ENCODE peak calls at places on chromosome 18, in four cellular contexts. W is fibroblast of lung, U is RWPE2, B is prostate gland. I is an unnamed sample.

GRCh38 chr18:36849288-36850011 is 20.5 kb downstream of the KIAA1328 start:
- DNase-seq in W (peak; percentile 15), U (no peak), B (no peak), I (no peak)

GRCh38 chr18:3610818-3611217 is 160.8 kb downstream of the TGIF1 start:
- DNase-seq in W (peak; percentile 70), U (no peak), B (no peak), I (no peak)

GRCh38 chr18:50902797-50903196 is 23.9 kb downstream of the ME2 start:
- DNase-seq in W (no peak), U (no peak), B (no peak), I (no peak)

GRCh38 chr18:50465211-50466153 is 90.6 kb downstream of the SKA1 start:
- DNase-seq in W (no peak), U (no peak), B (no peak), I (no peak)

GRCh38 chr18:54069729-54070128 is 154.7 kb downstream of the MBD2 start:
- DNase-seq in W (no peak), U (no peak), B (no peak), I (no peak)

GRCh38 chr18:51149605-51150429 is 47.7 kb downstream of the MEX3C start:
- DNase-seq in W (peak; percentile 2), U (no peak), B (no peak), I (no peak)

GRCh38 chr18:69865656-69866241 is 81.9 kb downstream of the CD226 start:
- DNase-seq in W (no peak), U (no peak), B (no peak), I (no peak)

GRCh38 chr18:3151379-3152264 is 68.1 kb downstream of the MYOM1 start:
- DNase-seq in W (peak; percentile 54), U (no peak), B (no peak), I (no peak)

GRCh38 chr18:6270791-6271216 is 143.9 kb downstream of the L3MBTL4 start:
- DNase-seq in W (no peak), U (no peak), B (no peak), I (no peak)

GRCh38 chr18:54712315-54712714 is 116.0 kb upstream of the RAB27B start:
- DNase-seq in W (peak; percentile 82), U (no peak), B (no peak), I (no peak)

GRCh38 chr18:63240541-63241316 is 78.8 kb downstream of the BCL2 start:
- DNase-seq in W (peak; percentile 21), U (no peak), B (no peak), I (no peak)

GRCh38 chr18:3261035-3261392 is 919 bp upstream of the MYL12B start:
- DNase-seq in W (no peak), U (no peak), B (no peak), I (no peak)

DNA sequence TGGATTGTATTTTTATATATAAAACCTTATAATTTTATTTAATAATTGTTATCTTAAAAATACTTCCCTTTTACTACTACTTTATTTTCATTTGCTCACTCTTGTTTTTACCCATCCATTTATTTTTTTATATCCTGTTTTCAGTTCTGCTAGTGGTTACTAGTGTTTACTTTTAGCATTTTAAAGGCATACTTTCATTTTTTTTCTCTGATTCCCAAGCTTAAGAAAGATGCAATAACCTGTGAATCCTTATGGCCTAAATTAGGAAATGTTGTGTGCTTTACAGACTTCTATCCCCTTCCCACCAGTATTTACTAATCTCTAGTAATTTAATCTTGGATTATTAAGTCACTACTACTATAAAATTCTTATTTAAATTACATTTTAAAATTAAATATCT is 140.0 kb downstream of the SMAD7 start:
- DNase-seq in W (peak; percentile 44), U (no peak), B (no peak), I (no peak)
- H3K4me1 ChIP-seq in W (no peaks in the 10 kb centered on the region), U (peaks cover 10% of the 10 kb centered on the region), B (no peaks in the 10 kb centered on the region), I (peaks cover 17% of the 10 kb centered on the region)

DNA sequence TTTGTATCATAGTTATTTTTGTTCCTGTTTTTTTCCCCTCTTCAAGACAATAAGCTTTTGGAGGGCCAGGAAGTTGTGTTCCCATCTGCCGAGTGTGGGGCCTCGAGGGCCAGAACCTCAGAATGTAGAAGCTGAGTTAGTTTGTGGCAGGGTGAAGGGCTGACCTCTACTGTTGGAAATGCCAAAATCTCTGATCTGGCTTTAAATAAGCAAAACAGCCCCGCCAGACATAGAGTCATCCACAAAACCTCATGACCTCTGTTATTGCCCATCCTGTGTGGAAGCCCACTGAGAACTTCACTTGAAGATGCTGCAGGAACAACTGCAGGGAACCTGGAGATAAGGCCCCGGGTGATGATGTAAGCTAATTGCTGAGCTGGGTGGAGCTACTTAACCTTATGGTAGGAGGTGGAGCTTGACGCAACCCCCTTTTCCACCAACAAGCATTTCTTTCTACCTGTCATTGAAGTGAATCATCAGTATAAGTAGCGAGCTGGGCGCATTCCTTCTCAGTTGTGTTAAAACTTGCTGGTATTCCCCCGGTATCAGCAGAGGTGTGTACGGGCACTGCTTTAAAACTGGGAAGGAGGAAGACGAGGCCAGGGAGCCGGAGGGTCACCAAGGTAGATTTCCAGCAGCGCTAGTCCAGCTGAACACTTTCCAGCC is 177.2 kb downstream of the NEDD4L start:
- DNase-seq in W (peak; percentile 32), U (peak; percentile 84), B (peak; percentile 70), I (no peak)
- H3K4me1 ChIP-seq in W (peaks cover 22% of the 10 kb centered on the region), U (peaks cover 49% of the 10 kb centered on the region), B (peaks cover 11% of the 10 kb centered on the region), I (peaks cover 25% of the 10 kb centered on the region)

DNA sequence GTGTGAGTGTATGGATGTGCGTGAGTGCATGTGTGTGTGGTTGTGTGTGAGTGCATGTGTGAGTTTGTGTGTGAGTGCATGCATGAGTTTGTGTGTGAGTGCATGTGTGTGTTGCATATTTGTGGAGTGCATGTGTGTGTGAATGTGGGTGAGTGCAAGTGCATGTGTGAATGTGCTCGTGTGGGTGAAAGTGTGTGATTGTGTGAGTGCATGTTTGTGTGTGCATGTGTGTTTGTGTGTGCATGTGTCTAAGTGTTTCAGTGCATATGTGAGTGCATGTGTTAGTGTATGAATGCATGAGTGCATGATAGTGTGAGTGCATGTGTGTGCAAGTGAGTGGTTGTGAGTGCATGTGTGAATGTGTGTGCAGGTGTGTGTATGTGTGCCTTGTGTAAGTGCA is 343.4 kb upstream of the SALL3 start:
- DNase-seq in W (no peak), U (peak; percentile 14), B (no peak), I (no peak)
- H3K4me1 ChIP-seq in W (no peaks in the 10 kb centered on the region), U (peaks cover 4% of the 10 kb centered on the region), B (peaks cover 2% of the 10 kb centered on the region), I (no peaks in the 10 kb centered on the region)

GRCh38 chr18:13606589-13607254 is 119.6 kb downstream of the FAM210A start:
- DNase-seq in W (no peak), U (no peak), B (no peak), I (no peak)
- H3K4me1 ChIP-seq in W (peaks cover 2% of the 10 kb centered on the region), U (no peaks in the 10 kb centered on the region), B (no peaks in the 10 kb centered on the region), I (no peaks in the 10 kb centered on the region)

GRCh38 chr18:76658627-76659026 is 163.6 kb upstream of the ZNF516 start:
- DNase-seq in W (no peak), U (no peak), B (no peak), I (no peak)

GRCh38 chr18:76657911-76658475 is 163.0 kb upstream of the ZNF516 start:
- DNase-seq in W (no peak), U (no peak), B (no peak), I (no peak)

GRCh38 chr18:76662621-76663020 is 159.7 kb upstream of the ZNF236 start:
- DNase-seq in W (no peak), U (no peak), B (no peak), I (no peak)

GRCh38 chr18:76657428-76657827 is 162.4 kb upstream of the ZNF516 start:
- DNase-seq in W (no peak), U (no peak), B (peak; percentile 46), I (no peak)

DNA sequence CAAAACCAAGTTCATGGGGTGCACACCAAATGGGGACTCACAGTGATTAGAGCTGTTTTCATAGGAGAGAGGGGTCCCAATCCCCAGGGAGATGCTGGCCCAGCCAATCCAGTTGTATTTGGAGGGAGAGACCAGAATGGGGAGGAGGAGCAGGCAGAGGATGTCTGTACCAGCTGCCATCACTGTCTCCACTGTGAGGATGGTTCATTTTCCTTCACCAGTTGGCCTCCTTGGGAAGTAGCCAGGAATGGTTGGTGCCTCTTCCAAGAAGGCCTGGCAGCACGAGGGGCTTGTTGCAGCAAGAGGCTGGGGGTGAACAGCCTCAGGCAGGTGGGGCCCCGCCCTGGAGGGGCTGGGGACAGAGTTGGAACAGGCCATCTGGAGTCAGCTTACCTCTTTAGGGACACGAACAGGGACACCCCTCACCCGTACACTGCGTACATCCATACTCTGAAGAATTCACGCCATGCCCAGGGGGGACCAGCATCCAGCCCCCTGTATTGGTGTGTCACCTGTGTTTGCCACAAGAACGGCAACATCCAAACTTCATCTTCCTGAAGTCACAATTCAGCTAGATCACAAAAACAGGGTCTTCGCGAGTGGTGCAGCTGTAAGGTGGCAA is 161.7 kb upstream of the ZNF236 start:
- DNase-seq in W (no peak), U (no peak), B (no peak), I (no peak)
- H3K4me1 ChIP-seq in W (no peaks in the 10 kb centered on the region), U (no peaks in the 10 kb centered on the region), B (no peaks in the 10 kb centered on the region), I (no peaks in the 10 kb centered on the region)

GRCh38 chr18:58630071-58630470 is 1.2 kb upstream of the ALPK2 start:
- DNase-seq in W (no peak), U (no peak), B (no peak), I (no peak)
- H3K4me1 ChIP-seq in W (peaks cover 3% of the 10 kb centered on the region), U (no peaks in the 10 kb centered on the region), B (no peaks in the 10 kb centered on the region), I (no peaks in the 10 kb centered on the region)

GRCh38 chr18:8339958-8340357 is 269.3 kb upstream of the RAB12 start:
- DNase-seq in W (no peak), U (no peak), B (no peak), I (peak; percentile 31)
- H3K4me1 ChIP-seq in W (no peaks in the 10 kb centered on the region), U (no peaks in the 10 kb centered on the region), B (peaks cover 7% of the 10 kb centered on the region), I (peaks cover 19% of the 10 kb centered on the region)

I was measured in heart left ventricle.